ENCODE peak calls at places on chromosome X, in four cellular contexts. J is right cardiac atrium; C is CD4-positive, CD25-positive, alpha-beta regulatory T cell; M is tibial artery. H is an unnamed sample. For H3K4me1, the result is how much of the 10 kb centered on the place peaks cover.

GRCh38 chrX:10989386-10989785 is 121.7 kb upstream of the HCCS start:
- DNase-seq in C (no peak), J (no peak), M (no peak), H (no peak)

GRCh38 chrX:86148024-86148511 is at the start of gene DACH2:
- DNase-seq in J (peak), C (peak), M (peak), H (peak)

GRCh38 chrX:118839334-118839958 is 15.8 kb downstream of the ZCCHC12 start:
- DNase-seq in M (peak), J (peak), C (peak), H (peak)

GRCh38 chrX:77785746-77786548 is at the start of gene ATRX:
- DNase-seq in M (peak), C (peak), J (peak), H (peak)

GRCh38 chrX:11757729-11758399 is at the start of gene MSL3:
- DNase-seq in C (peak), J (peak), M (peak), H (peak)

GRCh38 chrX:34546366-34546765 is 110.7 kb downstream of the TMEM47 start:
- DNase-seq in J (no peak), M (no peak), C (no peak), H (no peak)

GRCh38 chrX:38654302-38654701 is 93.0 kb downstream of the TSPAN7 start:
- DNase-seq in M (no peak), C (peak), J (no peak), H (no peak)

GRCh38 chrX:13428055-13428786 is 108.4 kb upstream of the ATXN3L start:
- DNase-seq in M (no peak), C (no peak), J (no peak), H (no peak)

GRCh38 chrX:40176979-40177430 is 79.2 kb upstream of the BCOR start:
- DNase-seq in C (no peak), J (no peak), M (no peak), H (peak)

GRCh38 chrX:38859602-38860001 is 58.3 kb downstream of the MID1IP1 start:
- DNase-seq in C (no peak), M (no peak), J (no peak), H (no peak)

GRCh38 chrX:154368630-154369452 is 5.6 kb downstream of the FLNA start:
- DNase-seq in M (peak), C (peak), J (peak), H (peak)

GRCh38 chrX:121641560-121641959 is 594.1 kb downstream of the GLUD2 start:
- DNase-seq in M (no peak), C (no peak), J (no peak), H (no peak)

GRCh38 chrX:68018248-68019203 is 414.8 kb downstream of the OPHN1 start:
- DNase-seq in M (no peak), C (peak), J (no peak), H (no peak)

GRCh38 chrX:31546130-31546529 is 474.3 kb upstream of the FTHL17 start:
- DNase-seq in J (no peak), C (no peak), M (no peak), H (peak)

GRCh38 chrX:153953342-153953830 is 8.9 kb upstream of the RENBP start:
- DNase-seq in M (peak), J (peak), C (peak), H (peak)

GRCh38 chrX:102712967-102713677 is 874 bp downstream of the GPRASP2 start:
- DNase-seq in M (peak), C (peak), J (peak), H (peak)

GRCh38 chrX:75074475-75074874 is 81.6 kb downstream of the ABCB7 start:
- DNase-seq in J (no peak), M (no peak), C (no peak), H (no peak)

GRCh38 chrX:39773923-39774803 is 323.6 kb downstream of the BCOR start:
- DNase-seq in J (no peak), C (peak), M (no peak), H (no peak)

GRCh38 chrX:126886997-126887396 is 67.5 kb downstream of the PRR32 start:
- DNase-seq in C (no peak), M (no peak), J (no peak), H (no peak)

GRCh38 chrX:118437283-118437682 is 58.3 kb upstream of the DOCK11 start:
- DNase-seq in M (no peak), J (no peak), C (no peak), H (no peak)

GRCh38 chrX:53089224-53089842 is 4.6 kb upstream of the KANTR start:
- DNase-seq in C (peak), M (peak), J (no peak), H (peak)

GRCh38 chrX:136586386-136586785 is 54.4 kb downstream of the VGLL1 start:
- DNase-seq in J (no peak), M (no peak), C (peak), H (no peak)

GRCh38 chrX:30620980-30621716 is 32.1 kb upstream of the GK start:
- DNase-seq in M (peak), J (peak), C (no peak), H (no peak)

GRCh38 chrX:41381685-41382084 is 47.7 kb downstream of the DDX3X start:
- DNase-seq in C (no peak), M (peak), J (peak), H (no peak)

GRCh38 chrX:101759000-101759399 is 99.3 kb upstream of the ARMCX2 start:
- DNase-seq in J (no peak), M (peak), C (peak), H (no peak)

DNA sequence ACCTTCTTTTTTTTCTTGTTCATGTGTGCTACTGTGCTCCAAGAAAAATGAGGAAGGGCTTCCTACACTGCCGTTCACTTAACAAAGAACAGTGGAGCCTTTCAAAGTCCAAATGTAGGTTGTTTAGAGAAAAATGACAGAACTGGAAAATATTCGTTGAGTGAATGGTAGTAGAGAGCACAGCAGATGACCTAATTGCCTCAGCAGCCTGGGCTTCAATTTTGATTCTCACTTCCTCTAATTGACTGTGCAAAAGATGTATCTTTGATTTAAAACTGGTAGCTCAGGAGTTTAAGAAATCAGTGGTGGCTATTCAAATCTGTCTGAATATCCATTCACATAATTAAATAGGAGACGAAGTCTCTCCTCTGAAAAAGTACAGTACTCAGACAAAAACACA is 5.2 kb downstream of the NLGN4X start:
- DNase-seq in M (no peak), C (no peak), J (no peak), H (no peak)
- H3K4me1 ChIP-seq in M (under half), C (under half), J (under half), H (under half)

GRCh38 chrX:24475480-24475879 is 10.4 kb downstream of the PDK3 start:
- DNase-seq in J (no peak), C (no peak), M (no peak), H (no peak)

GRCh38 chrX:24478516-24478915 is 13.4 kb downstream of the PDK3 start:
- DNase-seq in J (no peak), M (no peak), C (no peak), H (no peak)

GRCh38 chrX:24483596-24483995 is 18.5 kb downstream of the PDK3 start:
- DNase-seq in C (no peak), M (no peak), J (no peak), H (no peak)

GRCh38 chrX:24482823-24483410 is 17.8 kb downstream of the PDK3 start:
- DNase-seq in J (no peak), M (no peak), C (no peak), H (no peak)

DNA sequence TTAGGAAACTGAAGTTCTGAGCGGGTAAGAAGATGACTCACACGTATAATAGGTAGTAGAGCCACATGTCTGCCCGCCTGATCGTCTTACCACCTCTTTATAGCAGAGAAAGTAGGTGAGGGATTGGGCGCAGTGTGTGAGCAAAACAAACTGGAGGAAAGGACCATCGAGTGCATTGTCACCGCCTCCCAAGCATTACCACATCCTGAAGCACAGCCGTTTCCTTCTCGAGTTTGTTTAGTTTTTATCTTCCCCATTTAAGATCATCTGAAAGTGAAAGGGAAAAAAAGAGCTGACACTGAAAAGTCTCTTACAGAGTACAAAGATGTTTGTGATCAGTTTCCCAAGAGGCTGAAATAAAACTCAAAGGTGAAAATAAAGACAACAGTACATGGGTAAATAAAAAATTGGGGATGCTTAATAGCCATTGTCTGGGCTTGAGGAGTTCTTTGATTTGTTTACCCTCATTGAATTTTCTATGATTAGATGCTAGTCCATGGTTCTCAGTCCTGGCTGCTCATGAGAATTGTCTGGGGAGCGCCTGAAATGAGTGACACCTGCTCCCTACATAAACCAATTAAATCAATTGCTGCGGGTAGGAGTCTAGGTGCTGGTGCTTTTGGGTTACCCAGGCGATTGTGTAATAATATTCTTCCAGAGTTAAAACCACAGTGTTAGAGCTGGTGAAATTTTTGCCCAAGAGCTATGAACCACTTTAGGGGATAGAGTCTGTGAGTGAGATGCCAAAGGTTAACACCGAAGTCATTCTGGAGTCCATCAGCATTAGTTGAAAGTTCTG is 15.0 kb downstream of the PDK3 start:
- DNase-seq in C (peak), J (no peak), M (peak), H (no peak)
- H3K4me3 ChIP-seq in C (peak), J (no peak), M (no peak), H (no peak)

GRCh38 chrX:110403839-110404238 is 45.2 kb downstream of the RTL9 start:
- DNase-seq in M (no peak), J (no peak), C (no peak), H (no peak)

GRCh38 chrX:110402091-110402854 is 43.6 kb downstream of the RTL9 start:
- DNase-seq in J (peak), C (no peak), M (peak), H (peak)

GRCh38 chrX:110404376-110404775 is 45.7 kb downstream of the RTL9 start:
- DNase-seq in J (no peak), C (no peak), M (no peak), H (no peak)

GRCh38 chrX:110402855-110403230 is 44.2 kb downstream of the RTL9 start:
- DNase-seq in M (no peak), C (no peak), J (no peak), H (no peak)

DNA sequence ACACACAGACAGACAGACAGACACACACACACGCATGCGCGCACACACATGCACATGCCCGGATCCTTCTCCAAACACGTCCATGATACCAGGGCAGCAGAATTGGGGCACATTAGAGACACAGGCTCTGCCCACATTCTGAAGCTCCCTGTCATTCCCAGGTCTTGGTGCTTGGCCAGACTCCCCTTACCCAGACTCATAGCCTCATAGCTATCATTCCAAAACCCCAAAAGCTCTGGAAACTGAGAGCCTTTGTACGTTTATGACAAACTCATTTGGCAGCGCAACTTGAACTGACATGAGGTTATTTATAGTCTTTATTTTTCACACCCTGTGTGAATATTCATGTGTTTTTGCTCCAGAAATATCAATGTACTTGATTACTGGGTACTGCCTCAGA is 44.8 kb downstream of the RTL9 start:
- DNase-seq in M (no peak), C (no peak), J (no peak), H (no peak)
- H3K4me1 ChIP-seq in M (under half), C (under half), J (under half), H (under half)

GRCh38 chrX:43974736-43975135 is 1.5 kb upstream of the NDP start:
- DNase-seq in J (no peak), C (no peak), M (no peak), H (no peak)

GRCh38 chrX:43971966-43972961 is 926 bp downstream of the NDP start:
- DNase-seq in J (no peak), C (no peak), M (no peak), H (no peak)

GRCh38 chrX:43975747-43976146 is 2.6 kb upstream of the NDP start:
- DNase-seq in J (no peak), M (no peak), C (no peak), H (no peak)

GRCh38 chrX:43974076-43974475 is 886 bp upstream of the NDP start:
- DNase-seq in M (no peak), J (no peak), C (no peak), H (no peak)

GRCh38 chrX:43973249-43973672 is at the start of gene NDP:
- DNase-seq in C (no peak), M (no peak), J (no peak), H (no peak)
- H3K4me3 ChIP-seq in C (peak), M (peak), J (peak), H (peak)

GRCh38 chrX:45756562-45756961 is 555.9 kb upstream of the DIPK2B start:
- DNase-seq in M (no peak), C (no peak), J (no peak), H (no peak)
- H3K4me1 ChIP-seq in M (under half), C (half or more), J (under half), H (under half)

DNA sequence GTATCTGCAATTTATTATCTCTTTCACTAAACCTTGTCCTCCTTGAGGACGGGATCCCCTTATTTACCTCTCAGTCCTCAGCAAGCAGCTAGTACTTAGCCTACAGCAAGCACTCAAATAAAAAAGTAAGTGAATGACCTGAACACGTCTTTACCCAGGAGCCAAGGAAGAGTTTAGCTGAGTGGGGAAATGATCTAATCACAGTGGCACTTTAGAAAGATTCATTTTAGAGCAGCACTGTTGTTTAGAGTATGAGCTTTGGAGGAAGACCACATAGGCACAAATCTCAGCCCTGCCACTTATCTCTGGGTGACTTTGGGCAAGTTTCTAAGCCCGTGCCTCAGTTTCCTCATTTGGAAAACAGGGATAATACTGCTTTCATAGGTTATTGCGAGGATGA is 2.7 kb downstream of the FAM120C start:
- DNase-seq in M (no peak), C (no peak), J (no peak), H (no peak)
- H3K4me3 ChIP-seq in M (no peak), C (peak), J (no peak), H (peak)

GRCh38 chrX:1389993-1390285 is 2.0 kb downstream of the SLC25A6 start:
- DNase-seq in J (no peak), M (no peak), C (no peak), H (peak)

GRCh38 chrX:1391707-1392375 is at the start of gene SLC25A6:
- DNase-seq in J (peak), M (peak), C (peak), H (peak)

GRCh38 chrX:1390621-1391369 is 1.1 kb downstream of the SLC25A6 start:
- DNase-seq in J (no peak), M (peak), C (no peak), H (peak)

GRCh38 chrX:1392376-1393130 is 640 bp upstream of the SLC25A6 start:
- DNase-seq in C (no peak), M (peak), J (peak), H (no peak)

DNA sequence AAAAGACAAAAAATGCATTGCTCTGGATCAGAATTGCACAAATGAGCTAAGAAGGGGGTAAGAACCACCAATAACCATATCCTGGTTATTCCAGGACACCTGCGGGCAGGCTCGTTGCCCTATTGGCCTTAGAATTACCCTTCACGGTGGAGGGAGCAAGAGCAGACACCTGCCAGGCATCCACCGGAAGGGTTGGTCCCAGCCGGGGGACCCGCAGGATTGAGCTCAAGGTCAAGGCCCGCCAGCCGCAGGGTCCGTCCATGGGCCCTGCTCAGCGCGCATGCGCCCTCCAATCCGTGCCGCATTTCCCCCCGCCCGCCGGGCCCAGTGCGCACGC is 575 bp downstream of the SLC25A6 start:
- DNase-seq in M (no peak), C (no peak), J (no peak), H (peak)
- H3K4me1 ChIP-seq in M (half or more), C (under half), J (under half), H (under half)